ENCODE peak calls at places on chromosomes 13 and 19, in ten cellular contexts. One of them, this sample, is unnamed.

GRCh38 chr19:54138777-54139256 is 1.3 kb downstream of the CNOT3 start:
- DNase-seq in endothelial cell of umbilical vein: no peak
- DNase-seq in uterus: no peak
- DNase-seq in dorsolateral prefrontal cortex: no peak
- DNase-seq in esophagus squamous epithelium: no peak
- DNase-seq in GM23338: no peak
- DNase-seq in SK-N-SH: no peak
- DNase-seq in prostate gland: no peak
- DNase-seq in breast epithelium: no peak
- DNase-seq in fibroblast of lung: no peak
- DNase-seq in this sample: no peak

GRCh38 chr13:36385471-36385870 is 39.3 kb upstream of the SPART start:
- DNase-seq in SK-N-SH: no peak
- DNase-seq in fibroblast of lung: peak; percentile 58
- DNase-seq in uterus: no peak
- DNase-seq in esophagus squamous epithelium: no peak
- DNase-seq in endothelial cell of umbilical vein: no peak
- DNase-seq in dorsolateral prefrontal cortex: no peak
- DNase-seq in breast epithelium: no peak
- DNase-seq in prostate gland: no peak
- DNase-seq in GM23338: no peak
- DNase-seq in this sample: no peak

GRCh38 chr19:49938662-49939061 is 9.4 kb upstream of the NUP62 start:
- DNase-seq in fibroblast of lung: no peak
- DNase-seq in uterus: no peak
- DNase-seq in prostate gland: no peak
- DNase-seq in esophagus squamous epithelium: no peak
- DNase-seq in dorsolateral prefrontal cortex: no peak
- DNase-seq in endothelial cell of umbilical vein: no peak
- DNase-seq in breast epithelium: no peak
- DNase-seq in SK-N-SH: no peak
- DNase-seq in GM23338: no peak
- DNase-seq in this sample: no peak

GRCh38 chr13:24135674-24136300 is 24.7 kb upstream of the SPATA13 start:
- DNase-seq in breast epithelium: no peak
- DNase-seq in GM23338: no peak
- DNase-seq in uterus: no peak
- DNase-seq in SK-N-SH: no peak
- DNase-seq in prostate gland: no peak
- DNase-seq in endothelial cell of umbilical vein: no peak
- DNase-seq in esophagus squamous epithelium: no peak
- DNase-seq in dorsolateral prefrontal cortex: no peak
- DNase-seq in fibroblast of lung: peak; percentile 83
- DNase-seq in this sample: no peak

GRCh38 chr19:50178320-50178719 is 15.2 kb upstream of the IZUMO2 start:
- DNase-seq in fibroblast of lung: no peak
- DNase-seq in uterus: no peak
- DNase-seq in esophagus squamous epithelium: no peak
- DNase-seq in breast epithelium: no peak
- DNase-seq in GM23338: no peak
- DNase-seq in SK-N-SH: no peak
- DNase-seq in prostate gland: peak; percentile 30
- DNase-seq in dorsolateral prefrontal cortex: no peak
- DNase-seq in endothelial cell of umbilical vein: no peak
- DNase-seq in this sample: no peak

GRCh38 chr19:46218160-46218559 is 11.4 kb upstream of the IGFL1 start:
- DNase-seq in fibroblast of lung: peak; percentile 39
- DNase-seq in endothelial cell of umbilical vein: peak; percentile 24
- DNase-seq in dorsolateral prefrontal cortex: no peak
- DNase-seq in prostate gland: no peak
- DNase-seq in SK-N-SH: no peak
- DNase-seq in breast epithelium: no peak
- DNase-seq in uterus: no peak
- DNase-seq in GM23338: peak; percentile 88
- DNase-seq in esophagus squamous epithelium: no peak
- DNase-seq in this sample: no peak

GRCh38 chr19:38657633-38658222 is 10.3 kb downstream of the ACTN4 start:
- DNase-seq in SK-N-SH: no peak
- DNase-seq in endothelial cell of umbilical vein: peak; percentile 36
- DNase-seq in fibroblast of lung: peak; percentile 95
- DNase-seq in prostate gland: no peak
- DNase-seq in dorsolateral prefrontal cortex: no peak
- DNase-seq in uterus: no peak
- DNase-seq in esophagus squamous epithelium: no peak
- DNase-seq in breast epithelium: no peak
- DNase-seq in GM23338: peak; percentile 63
- DNase-seq in this sample: no peak

GRCh38 chr13:76791290-76791664 is 94.9 kb downstream of the KCTD12 start:
- DNase-seq in fibroblast of lung: peak; percentile 51
- DNase-seq in breast epithelium: no peak
- DNase-seq in GM23338: peak; percentile 7
- DNase-seq in endothelial cell of umbilical vein: no peak
- DNase-seq in prostate gland: no peak
- DNase-seq in esophagus squamous epithelium: no peak
- DNase-seq in uterus: no peak
- DNase-seq in dorsolateral prefrontal cortex: no peak
- DNase-seq in SK-N-SH: no peak
- DNase-seq in this sample: no peak

GRCh38 chr19:46107371-46107770 is 17.1 kb downstream of the IGFL3 start:
- DNase-seq in esophagus squamous epithelium: no peak
- DNase-seq in SK-N-SH: no peak
- DNase-seq in uterus: no peak
- DNase-seq in GM23338: no peak
- DNase-seq in fibroblast of lung: peak; percentile 93
- DNase-seq in prostate gland: no peak
- DNase-seq in breast epithelium: peak; percentile 86
- DNase-seq in endothelial cell of umbilical vein: no peak
- DNase-seq in dorsolateral prefrontal cortex: no peak
- DNase-seq in this sample: no peak

DNA sequence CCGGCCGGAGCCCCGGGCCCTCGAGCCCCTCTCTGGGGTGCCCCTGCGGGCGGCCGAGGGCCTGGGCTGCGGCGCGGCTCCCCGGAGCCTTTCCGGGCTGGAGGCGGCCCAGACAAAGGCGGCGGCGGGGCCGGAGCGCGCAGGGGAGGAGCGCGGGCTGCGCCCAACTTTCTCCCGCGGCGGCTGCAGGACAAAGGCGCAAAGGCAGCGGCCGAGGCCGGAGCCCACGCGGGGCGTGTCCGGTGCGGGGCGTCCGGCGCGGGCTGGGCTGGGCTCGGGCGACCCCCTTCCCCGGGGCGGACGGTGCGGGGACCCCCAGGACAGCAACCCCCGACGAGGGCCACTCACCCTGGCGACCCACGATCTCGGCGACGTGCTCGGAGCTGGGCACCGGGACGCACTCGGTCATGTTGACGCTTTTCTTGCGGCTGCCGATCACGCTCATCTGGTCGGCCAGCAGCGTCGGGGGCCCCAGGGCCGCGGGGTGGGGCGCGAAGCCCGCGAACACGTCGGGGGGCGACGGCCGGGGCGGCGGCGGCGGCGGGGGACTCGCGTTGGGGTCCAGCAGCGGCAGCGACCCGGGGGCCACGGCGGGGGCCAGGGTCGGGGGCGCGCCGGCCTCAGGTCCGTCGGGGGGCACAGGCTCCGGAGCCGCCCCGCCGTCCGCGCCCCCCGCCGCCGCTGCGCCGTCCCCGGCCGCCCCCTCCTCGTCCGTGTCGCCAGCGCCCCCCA is 843 bp downstream of the MEX3D start:
- DNase-seq in endothelial cell of umbilical vein: peak; percentile 33
- DNase-seq in esophagus squamous epithelium: no peak
- DNase-seq in fibroblast of lung: no peak
- DNase-seq in dorsolateral prefrontal cortex: no peak
- DNase-seq in breast epithelium: peak; percentile 31
- DNase-seq in uterus: no peak
- DNase-seq in SK-N-SH: peak; percentile 72
- DNase-seq in prostate gland: no peak
- DNase-seq in GM23338: no peak
- DNase-seq in this sample: no peak
- H3K27ac ChIP-seq in endothelial cell of umbilical vein: peak overlapping the region; percentile 96
- H3K27ac ChIP-seq in esophagus squamous epithelium: peak overlapping the region; percentile 74
- H3K27ac ChIP-seq in fibroblast of lung: peak overlapping the region; percentile 83
- H3K27ac ChIP-seq in dorsolateral prefrontal cortex: peak overlapping the region; percentile 89
- H3K27ac ChIP-seq in breast epithelium: peak overlapping the region; percentile 89
- H3K27ac ChIP-seq in uterus: peak overlapping the region; percentile 83
- H3K27ac ChIP-seq in SK-N-SH: peak overlapping the region; percentile 86
- H3K27ac ChIP-seq in prostate gland: peak overlapping the region; percentile 91
- H3K27ac ChIP-seq in GM23338: peak overlapping the region; percentile 92
- H3K27ac ChIP-seq in this sample: peak overlapping the region; percentile 87

GRCh38 chr13:45121421-45121820 is 1.1 kb downstream of the GTF2F2 start:
- DNase-seq in GM23338: peak; percentile 54
- DNase-seq in prostate gland: no peak
- DNase-seq in uterus: no peak
- DNase-seq in SK-N-SH: peak; percentile 17
- DNase-seq in breast epithelium: no peak
- DNase-seq in fibroblast of lung: peak; percentile 43
- DNase-seq in esophagus squamous epithelium: no peak
- DNase-seq in dorsolateral prefrontal cortex: no peak
- DNase-seq in endothelial cell of umbilical vein: peak; percentile 41
- DNase-seq in this sample: no peak
- TF ChIP-seq CTCF in GM23338: no peak
- TF ChIP-seq CTCF in prostate gland: no peak
- TF ChIP-seq CTCF in uterus: no peak
- TF ChIP-seq CTCF in SK-N-SH: peak; percentile 43
- TF ChIP-seq CTCF in breast epithelium: no peak
- TF ChIP-seq CTCF in fibroblast of lung: no peak
- TF ChIP-seq CTCF in esophagus squamous epithelium: no peak
- TF ChIP-seq CTCF in dorsolateral prefrontal cortex: no peak
- TF ChIP-seq CTCF in endothelial cell of umbilical vein: no peak
- TF ChIP-seq CTCF in this sample: no peak

DNA sequence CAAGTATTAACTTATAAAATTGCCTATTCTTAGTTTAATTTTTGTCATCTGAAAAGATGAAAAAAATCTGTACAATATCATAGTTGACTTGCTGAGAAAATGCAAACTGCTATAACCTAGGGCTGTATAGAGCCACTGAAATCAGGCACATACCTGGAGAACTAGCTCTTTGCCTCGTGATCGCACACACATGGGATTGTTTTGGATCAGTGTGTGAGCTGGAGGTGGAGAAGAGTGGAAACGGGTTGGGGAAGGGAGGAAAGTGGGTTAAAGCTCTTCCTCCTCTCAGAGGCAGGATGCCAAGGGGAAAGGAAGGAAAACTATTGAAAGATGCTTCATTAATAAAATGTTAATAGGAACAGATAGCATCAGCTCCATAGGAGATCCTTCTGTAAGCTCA is 2.7 kb downstream of the MTUS2 start:
- DNase-seq in endothelial cell of umbilical vein: no peak
- DNase-seq in dorsolateral prefrontal cortex: no peak
- DNase-seq in uterus: no peak
- DNase-seq in breast epithelium: no peak
- DNase-seq in fibroblast of lung: no peak
- DNase-seq in GM23338: no peak
- DNase-seq in prostate gland: no peak
- DNase-seq in SK-N-SH: no peak
- DNase-seq in esophagus squamous epithelium: no peak
- DNase-seq in this sample: no peak
- H3K27me3 ChIP-seq in endothelial cell of umbilical vein: peaks cover 14% of the 10 kb centered on the region
- H3K27me3 ChIP-seq in dorsolateral prefrontal cortex: no peaks in the 10 kb centered on the region
- H3K27me3 ChIP-seq in uterus: no peaks in the 10 kb centered on the region
- H3K27me3 ChIP-seq in breast epithelium: no peaks in the 10 kb centered on the region
- H3K27me3 ChIP-seq in fibroblast of lung: peaks cover 5% of the 10 kb centered on the region
- H3K27me3 ChIP-seq in GM23338: peaks cover 66% of the 10 kb centered on the region
- H3K27me3 ChIP-seq in prostate gland: no peaks in the 10 kb centered on the region
- H3K27me3 ChIP-seq in SK-N-SH: peaks cover 31% of the 10 kb centered on the region
- H3K27me3 ChIP-seq in esophagus squamous epithelium: peaks cover 73% of the 10 kb centered on the region
- H3K27me3 ChIP-seq in this sample: peaks cover 30% of the 10 kb centered on the region

GRCh38 chr19:1129535-1129934 is 25.7 kb downstream of the GPX4 start:
- DNase-seq in fibroblast of lung: no peak
- DNase-seq in breast epithelium: no peak
- DNase-seq in esophagus squamous epithelium: no peak
- DNase-seq in SK-N-SH: no peak
- DNase-seq in uterus: no peak
- DNase-seq in GM23338: no peak
- DNase-seq in dorsolateral prefrontal cortex: no peak
- DNase-seq in prostate gland: no peak
- DNase-seq in endothelial cell of umbilical vein: no peak
- DNase-seq in this sample: no peak

GRCh38 chr19:1132625-1133383 is 29.0 kb downstream of the GPX4 start:
- DNase-seq in GM23338: no peak
- DNase-seq in breast epithelium: no peak
- DNase-seq in esophagus squamous epithelium: no peak
- DNase-seq in fibroblast of lung: no peak
- DNase-seq in prostate gland: no peak
- DNase-seq in uterus: no peak
- DNase-seq in endothelial cell of umbilical vein: no peak
- DNase-seq in SK-N-SH: no peak
- DNase-seq in dorsolateral prefrontal cortex: no peak
- DNase-seq in this sample: no peak

GRCh38 chr19:1131718-1132552 is 28.1 kb downstream of the GPX4 start:
- DNase-seq in dorsolateral prefrontal cortex: peak; percentile 35
- DNase-seq in fibroblast of lung: peak; percentile 93
- DNase-seq in uterus: peak; percentile 79
- DNase-seq in SK-N-SH: no peak
- DNase-seq in GM23338: peak; percentile 89
- DNase-seq in esophagus squamous epithelium: peak; percentile 76
- DNase-seq in breast epithelium: peak; percentile 82
- DNase-seq in prostate gland: peak; percentile 83
- DNase-seq in endothelial cell of umbilical vein: peak; percentile 90
- DNase-seq in this sample: peak; percentile 98

GRCh38 chr19:1133471-1133929 is 29.7 kb downstream of the GPX4 start:
- DNase-seq in breast epithelium: no peak
- DNase-seq in esophagus squamous epithelium: peak; percentile 41
- DNase-seq in SK-N-SH: peak; percentile 70
- DNase-seq in fibroblast of lung: no peak
- DNase-seq in endothelial cell of umbilical vein: no peak
- DNase-seq in uterus: no peak
- DNase-seq in GM23338: peak; percentile 72
- DNase-seq in prostate gland: no peak
- DNase-seq in dorsolateral prefrontal cortex: no peak
- DNase-seq in this sample: no peak

DNA sequence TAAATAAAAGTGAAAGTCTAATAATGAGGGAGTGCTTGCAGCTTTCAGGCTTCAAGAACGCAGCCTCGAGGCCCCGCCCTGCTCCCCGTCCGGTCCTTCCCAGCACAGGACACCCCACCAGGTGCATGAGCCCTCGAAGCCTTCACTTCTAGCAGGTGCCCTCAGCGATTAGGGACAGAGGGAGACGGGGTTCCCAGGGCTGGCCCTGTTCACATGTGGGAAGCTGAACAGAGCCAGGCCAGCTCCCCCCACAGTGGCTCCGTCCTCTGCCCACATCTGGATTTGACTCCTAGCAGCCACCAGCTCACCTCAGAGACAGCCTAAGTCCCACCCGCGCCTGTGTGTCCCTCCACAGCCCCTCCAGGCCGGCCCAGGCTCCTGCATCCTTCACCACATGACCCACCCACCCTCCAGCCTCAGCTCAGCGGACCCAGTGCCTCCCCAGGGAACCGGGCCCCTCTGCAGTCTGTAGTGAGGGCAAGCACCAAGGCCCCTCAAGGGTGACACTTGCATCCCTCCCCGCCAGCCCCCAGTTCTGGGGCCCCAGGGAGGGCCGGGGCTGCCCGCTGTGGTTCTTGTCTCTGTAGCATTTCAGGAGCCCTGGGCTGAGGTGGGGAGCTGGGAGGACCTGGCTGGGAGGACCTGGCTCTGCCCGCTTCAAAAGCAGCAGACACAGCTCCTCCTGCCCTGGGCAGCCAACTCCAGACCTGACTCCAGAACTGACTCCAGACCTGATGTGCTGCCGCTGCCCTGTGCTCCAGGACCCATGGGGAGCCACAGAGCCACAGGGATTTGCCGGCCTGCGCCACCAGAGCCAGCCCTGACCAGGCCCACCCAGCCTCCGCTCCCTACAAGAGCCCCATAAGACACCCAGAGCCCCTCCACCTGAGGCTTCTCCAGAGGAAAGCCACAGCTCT is 27.3 kb downstream of the GPX4 start:
- DNase-seq in fibroblast of lung: no peak
- DNase-seq in SK-N-SH: no peak
- DNase-seq in endothelial cell of umbilical vein: peak; percentile 44
- DNase-seq in esophagus squamous epithelium: no peak
- DNase-seq in GM23338: no peak
- DNase-seq in dorsolateral prefrontal cortex: no peak
- DNase-seq in uterus: peak; percentile 26
- DNase-seq in prostate gland: no peak
- DNase-seq in breast epithelium: no peak
- DNase-seq in this sample: no peak
- H3K27ac ChIP-seq in fibroblast of lung: peak overlapping the region; percentile 98
- H3K27ac ChIP-seq in SK-N-SH: no peak overlapping the region
- H3K27ac ChIP-seq in endothelial cell of umbilical vein: peak overlapping the region; percentile 92
- H3K27ac ChIP-seq in esophagus squamous epithelium: peak overlapping the region; percentile 92
- H3K27ac ChIP-seq in GM23338: peak overlapping the region; percentile 59
- H3K27ac ChIP-seq in dorsolateral prefrontal cortex: peak overlapping the region; percentile 84
- H3K27ac ChIP-seq in uterus: peak overlapping the region; percentile 90
- H3K27ac ChIP-seq in prostate gland: peak overlapping the region; percentile 89
- H3K27ac ChIP-seq in breast epithelium: peak overlapping the region; percentile 99
- H3K27ac ChIP-seq in this sample: peak overlapping the region; percentile 85